ENCODE peak calls at places on chromosomes 1 and 21, in five cellular contexts. R, A, K, Z and Y are unnamed samples.
A peak's percentile ranks its signal among the peaks of the same experiment; 100 is the strongest.

GRCh38 chr1:30313176-30313575 is 410.2 kb downstream of the MATN1 start:
- DNase-seq in Z (no peak), K (no peak), R (no peak), A (no peak), Y (no peak)

GRCh38 chr1:116122955-116123757 is 12.0 kb downstream of the MAB21L3 start:
- DNase-seq in A (no peak), R (no peak), Z (no peak), K (no peak), Y (no peak)

GRCh38 chr1:167532375-167532774 is 14.0 kb upstream of the CD247 start:
- DNase-seq in R (no peak), A (no peak), K (no peak), Z (no peak), Y (no peak)

GRCh38 chr1:16068356-16069270 is 4.8 kb downstream of the FAM131C start:
- DNase-seq in A (no peak), K (no peak), R (no peak), Z (no peak), Y (no peak)

GRCh38 chr1:71413441-71414170 is 332.8 kb upstream of the ZRANB2 start:
- DNase-seq in K (no peak), Z (no peak), R (no peak), A (no peak), Y (no peak)

GRCh38 chr1:213245270-213245669 is 194.2 kb downstream of the RPS6KC1 start:
- DNase-seq in Z (no peak), R (no peak), A (no peak), K (no peak), Y (no peak)

GRCh38 chr21:42376338-42376982 is 10.1 kb upstream of the TFF1 start:
- DNase-seq in A (no peak), Z (no peak), R (no peak), K (no peak), Y (no peak)

GRCh38 chr1:145751491-145752021 is 32.3 kb downstream of the CD160 start:
- DNase-seq in R (no peak), Z (no peak), A (no peak), K (no peak), Y (no peak)

GRCh38 chr1:75172556-75172955 is 38.4 kb downstream of the LHX8 start:
- DNase-seq in K (no peak), R (no peak), A (no peak), Z (no peak), Y (no peak)

GRCh38 chr1:108792420-108792819 is 45.9 kb downstream of the STXBP3 start:
- DNase-seq in R (no peak), A (no peak), K (no peak), Z (no peak), Y (no peak)

GRCh38 chr1:244496186-244496585 is 35.1 kb downstream of the CATSPERE start:
- DNase-seq in A (no peak), R (no peak), K (no peak), Z (no peak), Y (no peak)

GRCh38 chr1:119141020-119141424 is 569 bp upstream of the WARS2 start:
- DNase-seq in R (no peak), A (peak; percentile 2), K (no peak), Z (peak; percentile 28), Y (no peak)

GRCh38 chr1:180534199-180534598 is 24.6 kb upstream of the OVAAL start:
- DNase-seq in A (no peak), K (no peak), Z (no peak), R (no peak), Y (no peak)

GRCh38 chr21:46009951-46010655 is 28.5 kb downstream of the COL6A1 start:
- DNase-seq in K (no peak), Z (no peak), A (no peak), R (no peak), Y (no peak)

GRCh38 chr1:156813750-156814570 is 2.7 kb downstream of the SH2D2A start:
- DNase-seq in Z (peak; percentile 70), A (peak; percentile 49), K (peak; percentile 45), R (peak; percentile 51), Y (peak; percentile 80)

GRCh38 chr1:244768186-244768585 is 67.3 kb upstream of the COX20 start:
- DNase-seq in R (no peak), Z (no peak), A (no peak), K (no peak), Y (no peak)

GRCh38 chr21:36436829-36437744 is 42.8 kb downstream of the CLDN14 start:
- DNase-seq in K (no peak), R (no peak), Z (no peak), A (no peak), Y (no peak)

GRCh38 chr1:29259802-29260441 is 23.6 kb downstream of the PTPRU start:
- DNase-seq in A (no peak), Z (peak; percentile 46), K (no peak), R (no peak), Y (peak; percentile 78)

GRCh38 chr1:200279810-200280411 is 129.9 kb downstream of the ZNF281 start:
- DNase-seq in A (no peak), Z (no peak), R (peak; percentile 29), K (peak; percentile 13), Y (peak; percentile 31)

GRCh38 chr1:43052322-43052721 is 93.7 kb upstream of the SLC2A1 start:
- DNase-seq in A (no peak), Z (no peak), R (no peak), K (no peak), Y (no peak)

GRCh38 chr1:116769561-116769977 is 15.3 kb downstream of the CD2 start:
- DNase-seq in Z (no peak), K (no peak), R (no peak), A (peak; percentile 53), Y (peak; percentile 61)

GRCh38 chr1:33602271-33602670 is 129.8 kb downstream of the ZSCAN20 start:
- DNase-seq in Z (no peak), A (no peak), K (no peak), R (no peak), Y (no peak)